ENCODE peak calls at places on chromosomes 13 and 19, in eight cellular contexts. B is fibroblast of the aortic adventitia; C is CD8-positive, alpha-beta T cell; V is aorta; Z is RWPE2; R is AG09309; M is transverse colon; I is kidney epithelial cell. J is an unnamed sample.

GRCh38 chr13:40013554-40013953 is 358.1 kb downstream of the COG6 start:
- DNase-seq in B (no peak), C (no peak), V (no peak), Z (no peak), R (no peak), M (no peak), I (no peak), J (no peak)

GRCh38 chr19:48182434-48182833 is 12.0 kb downstream of the ZSWIM9 start:
- DNase-seq in B (no peak), C (no peak), V (no peak), Z (no peak), R (no peak), M (no peak), I (no peak), J (no peak)

GRCh38 chr13:110456550-110456949 is 105.0 kb downstream of the RAB20 start:
- DNase-seq in B (no peak), C (no peak), V (no peak), Z (no peak), R (no peak), M (no peak), I (no peak), J (no peak)

GRCh38 chr13:100382787-100383186 is 205.8 kb downstream of the GGACT start:
- DNase-seq in B (peak), C (no peak), V (no peak), Z (no peak), R (no peak), M (no peak), I (no peak), J (no peak)

GRCh38 chr19:41595890-41596280 is 19.9 kb downstream of the CEACAM21 start:
- DNase-seq in B (no peak), C (no peak), V (no peak), Z (no peak), R (no peak), M (no peak), I (no peak), J (no peak)

GRCh38 chr19:932647-933552 is 7.1 kb downstream of the ARID3A start:
- DNase-seq in B (peak), C (peak), V (peak), Z (peak), R (peak), M (peak), I (no peak), J (peak)

GRCh38 chr13:41452462-41452861 is 4.9 kb upstream of the RGCC start:
- DNase-seq in B (no peak), C (no peak), V (no peak), Z (no peak), R (no peak), M (no peak), I (no peak), J (no peak)

GRCh38 chr19:50516859-50517703 is 3.4 kb upstream of the ASPDH start:
- DNase-seq in B (no peak), C (no peak), V (no peak), Z (no peak), R (no peak), M (no peak), I (no peak), J (no peak)

GRCh38 chr13:113860051-113860471 is 3.8 kb downstream of the GAS6 start:
- DNase-seq in B (no peak), C (no peak), V (no peak), Z (no peak), R (no peak), M (peak), I (no peak), J (no peak)

GRCh38 chr13:33610471-33611015 is 207.4 kb upstream of the RFC3 start:
- DNase-seq in B (peak), C (peak), V (peak), Z (no peak), R (no peak), M (peak), I (no peak), J (peak)

GRCh38 chr13:28375250-28375930 is 119.5 kb downstream of the FLT1 start:
- DNase-seq in B (no peak), C (no peak), V (no peak), Z (no peak), R (no peak), M (no peak), I (no peak), J (no peak)

GRCh38 chr13:95559100-95559499 is 6.6 kb downstream of the CLDN10 start:
- DNase-seq in B (no peak), C (no peak), V (no peak), Z (no peak), R (no peak), M (no peak), I (no peak), J (no peak)

GRCh38 chr13:40749327-40749726 is 21.7 kb downstream of the MRPS31 start:
- DNase-seq in B (peak), C (no peak), V (no peak), Z (no peak), R (no peak), M (no peak), I (no peak), J (no peak)

GRCh38 chr13:47000166-47000565 is 103.3 kb upstream of the HTR2A start:
- DNase-seq in B (no peak), C (no peak), V (no peak), Z (no peak), R (no peak), M (no peak), I (no peak), J (no peak)

GRCh38 chr19:8255426-8256125 is 46.4 kb downstream of the CERS4 start:
- DNase-seq in B (no peak), C (no peak), V (no peak), Z (no peak), R (no peak), M (no peak), I (no peak), J (no peak)

GRCh38 chr13:74080762-74081161 is 53.4 kb downstream of the KLF12 start:
- DNase-seq in B (no peak), C (no peak), V (no peak), Z (no peak), R (no peak), M (no peak), I (no peak), J (no peak)

GRCh38 chr19:35856546-35857149 is at the start of gene KIRREL2:
- DNase-seq in B (no peak), C (no peak), V (no peak), Z (no peak), R (no peak), M (no peak), I (no peak), J (no peak)

GRCh38 chr13:39976481-39976880 is 321.0 kb downstream of the COG6 start:
- DNase-seq in B (no peak), C (no peak), V (no peak), Z (no peak), R (no peak), M (no peak), I (no peak), J (no peak)

GRCh38 chr13:49214917-49215376 is 5.2 kb upstream of the MLNR start:
- DNase-seq in B (no peak), C (peak), V (peak), Z (no peak), R (no peak), M (peak), I (peak), J (no peak)

GRCh38 chr19:30374791-30375650 is 2.8 kb downstream of the ZNF536 start:
- DNase-seq in B (no peak), C (no peak), V (no peak), Z (no peak), R (no peak), M (no peak), I (no peak), J (no peak)

GRCh38 chr13:114078501-114079451 is 53.6 kb downstream of the RASA3 start:
- DNase-seq in B (peak), C (peak), V (peak), Z (peak), R (no peak), M (peak), I (no peak), J (no peak)

GRCh38 chr13:56752630-56753029 is 388.1 kb upstream of the PRR20A start:
- DNase-seq in B (no peak), C (no peak), V (no peak), Z (no peak), R (no peak), M (no peak), I (no peak), J (no peak)

GRCh38 chr19:8334458-8335342 is 8.4 kb downstream of the KANK3 start:
- DNase-seq in B (peak), C (no peak), V (peak), Z (no peak), R (no peak), M (peak), I (no peak), J (peak)

GRCh38 chr19:37979547-37980082 is 72.6 kb downstream of the SIPA1L3 start:
- DNase-seq in B (no peak), C (no peak), V (no peak), Z (peak), R (no peak), M (peak), I (no peak), J (no peak)

GRCh38 chr19:47479701-47480503 is 4.1 kb downstream of the KPTN start:
- DNase-seq in B (no peak), C (no peak), V (no peak), Z (no peak), R (no peak), M (no peak), I (no peak), J (no peak)

GRCh38 chr19:33410915-33411401 is 37.4 kb downstream of the CEBPG start:
- DNase-seq in B (no peak), C (no peak), V (no peak), Z (no peak), R (no peak), M (no peak), I (no peak), J (no peak)

GRCh38 chr13:80477641-80478443 is 136.9 kb upstream of the SPRY2 start:
- DNase-seq in B (no peak), C (no peak), V (no peak), Z (no peak), R (no peak), M (no peak), I (no peak), J (no peak)

DNA sequence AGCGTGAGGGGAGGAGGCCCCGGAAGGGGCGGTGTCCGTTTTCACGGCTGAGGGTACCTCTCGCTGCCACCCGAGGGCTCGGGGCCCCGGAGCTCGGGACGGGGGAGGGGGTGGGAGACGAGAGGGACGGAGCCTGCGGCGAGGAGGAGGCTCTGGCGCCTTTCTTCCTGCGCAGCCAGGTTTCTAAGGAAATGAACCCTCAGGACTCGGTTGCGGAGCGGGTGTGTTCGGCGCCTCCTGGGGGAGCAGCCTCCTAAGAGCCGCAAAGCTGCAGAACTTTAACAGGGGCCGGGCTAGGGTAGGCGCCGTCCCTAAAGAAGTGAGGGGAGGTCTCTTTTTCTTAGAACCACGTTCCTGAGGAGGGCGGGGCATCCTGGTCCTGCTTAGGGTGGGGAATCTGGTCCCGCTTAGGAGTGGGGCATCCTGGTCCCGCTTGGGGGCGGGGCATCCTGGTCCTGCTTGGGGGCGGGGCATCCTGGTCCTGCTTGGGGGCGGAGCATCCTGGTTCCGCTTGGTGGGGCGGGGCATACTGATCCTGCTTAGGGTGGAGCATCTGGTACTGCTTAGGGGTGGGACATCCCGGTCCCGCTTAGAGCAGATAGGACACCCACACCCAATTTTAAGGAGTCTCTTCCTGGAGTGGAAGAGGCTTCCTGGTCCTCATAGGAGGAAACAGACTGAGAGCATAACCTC is 6.2 kb downstream of the SYT5 start:
- DNase-seq in B (peak), C (no peak), V (peak), Z (peak), R (peak), M (peak), I (no peak), J (peak)
- H3K4me3 ChIP-seq in B (peak), C (peak), V (no peak), Z (peak), R (peak), M (no peak), I (peak), J (peak)

GRCh38 chr19:15328312-15328711 is 4.0 kb downstream of the BRD4 start:
- DNase-seq in B (no peak), C (no peak), V (no peak), Z (no peak), R (no peak), M (no peak), I (no peak), J (no peak)
- H3K4me3 ChIP-seq in B (no peak), C (no peak), V (no peak), Z (no peak), R (no peak), M (no peak), I (no peak), J (no peak)

DNA sequence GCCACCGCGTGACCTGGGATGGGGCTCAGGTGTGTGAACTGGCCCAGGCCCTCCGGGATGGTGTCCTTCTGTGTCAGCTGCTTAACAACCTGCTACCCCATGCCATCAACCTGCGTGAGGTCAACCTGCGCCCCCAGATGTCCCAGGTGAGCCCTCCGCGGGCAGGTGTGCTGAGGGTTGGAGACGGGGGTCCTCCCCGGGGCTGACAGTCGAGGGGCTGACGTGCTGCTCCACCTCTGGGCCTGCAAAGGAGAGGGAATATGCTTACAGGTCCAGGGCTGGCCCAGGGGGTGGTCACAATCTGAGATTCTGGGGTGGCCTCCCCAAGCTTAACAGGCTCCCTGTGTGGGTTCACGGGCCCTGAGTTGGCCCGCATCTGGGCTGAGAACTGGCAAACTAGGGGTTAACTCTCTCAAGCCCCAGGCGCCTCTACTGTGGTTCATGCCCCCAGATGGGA is 386 bp downstream of the VAV1 start:
- DNase-seq in B (no peak), C (no peak), V (no peak), Z (no peak), R (no peak), M (no peak), I (no peak), J (no peak)
- H3K4me3 ChIP-seq in B (no peak), C (peak), V (no peak), Z (no peak), R (no peak), M (peak), I (no peak), J (peak)

GRCh38 chr19:7098096-7098495 is 28.6 kb downstream of the ZNF557 start:
- DNase-seq in B (no peak), C (no peak), V (no peak), Z (no peak), R (no peak), M (no peak), I (no peak), J (no peak)
- H3K4me3 ChIP-seq in B (peak), C (no peak), V (no peak), Z (peak), R (no peak), M (no peak), I (no peak), J (no peak)

GRCh38 chr19:28327905-28328304 is 885.0 kb downstream of the UQCRFS1 start:
- DNase-seq in B (no peak), C (no peak), V (no peak), Z (no peak), R (no peak), M (no peak), I (no peak), J (no peak)

GRCh38 chr19:28332351-28332750 is 880.6 kb downstream of the UQCRFS1 start:
- DNase-seq in B (no peak), C (no peak), V (no peak), Z (no peak), R (no peak), M (no peak), I (peak), J (no peak)

GRCh38 chr19:28330831-28331230 is 882.1 kb downstream of the UQCRFS1 start:
- DNase-seq in B (peak), C (no peak), V (no peak), Z (no peak), R (no peak), M (no peak), I (no peak), J (no peak)

GRCh38 chr19:28331596-28331995 is 881.4 kb downstream of the UQCRFS1 start:
- DNase-seq in B (no peak), C (no peak), V (no peak), Z (no peak), R (no peak), M (no peak), I (no peak), J (no peak)

DNA sequence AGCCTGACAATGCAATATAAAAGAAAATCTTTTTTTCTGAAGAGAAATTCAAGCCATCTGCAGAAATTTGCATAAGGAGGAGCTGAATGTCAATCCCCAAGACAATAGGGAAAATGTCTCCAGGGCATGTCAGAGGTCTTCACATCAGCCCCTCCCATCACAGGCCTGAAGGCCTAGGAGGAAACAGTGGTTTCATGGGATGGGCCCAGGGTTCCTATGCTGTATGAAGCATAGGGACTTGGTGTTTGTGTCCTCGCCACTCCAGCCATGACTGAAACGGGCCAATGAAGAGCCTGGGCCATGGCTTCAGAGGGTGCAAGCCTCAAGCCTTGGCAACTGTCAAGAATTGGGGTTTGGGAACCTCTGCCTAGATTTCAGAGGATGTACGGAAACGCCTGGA is 883.5 kb downstream of the UQCRFS1 start:
- DNase-seq in B (no peak), C (no peak), V (no peak), Z (no peak), R (no peak), M (no peak), I (no peak), J (no peak)
- H3K4me3 ChIP-seq in B (no peak), C (no peak), V (no peak), Z (no peak), R (no peak), M (no peak), I (no peak), J (no peak)

GRCh38 chr19:45616709-45617027 is 14.7 kb upstream of the GPR4 start:
- DNase-seq in B (no peak), C (no peak), V (no peak), Z (no peak), R (no peak), M (no peak), I (no peak), J (no peak)

GRCh38 chr19:45608948-45609347 is 6.9 kb upstream of the GPR4 start:
- DNase-seq in B (no peak), C (no peak), V (no peak), Z (no peak), R (no peak), M (no peak), I (no peak), J (no peak)

GRCh38 chr19:45615795-45616708 is 14.0 kb upstream of the GPR4 start:
- DNase-seq in B (peak), C (peak), V (peak), Z (peak), R (no peak), M (peak), I (peak), J (peak)

GRCh38 chr19:45613926-45614725 is 12.1 kb upstream of the GPR4 start:
- DNase-seq in B (peak), C (no peak), V (no peak), Z (peak), R (peak), M (peak), I (peak), J (no peak)
- H3K4me3 ChIP-seq in B (no peak), C (no peak), V (no peak), Z (no peak), R (no peak), M (no peak), I (no peak), J (no peak)

GRCh38 chr19:4197228-4197624 is 14.7 kb downstream of the ANKRD24 start:
- DNase-seq in B (no peak), C (no peak), V (no peak), Z (no peak), R (no peak), M (no peak), I (no peak), J (no peak)

GRCh38 chr19:4196587-4197148 is 14.2 kb downstream of the ANKRD24 start:
- DNase-seq in B (no peak), C (no peak), V (no peak), Z (no peak), R (no peak), M (no peak), I (no peak), J (no peak)

GRCh38 chr19:4196009-4196408 is 13.5 kb downstream of the ANKRD24 start:
- DNase-seq in B (no peak), C (no peak), V (no peak), Z (no peak), R (no peak), M (no peak), I (no peak), J (no peak)

GRCh38 chr19:4198467-4199126 is 16.1 kb downstream of the ANKRD24 start:
- DNase-seq in B (no peak), C (no peak), V (no peak), Z (no peak), R (no peak), M (no peak), I (no peak), J (no peak)

DNA sequence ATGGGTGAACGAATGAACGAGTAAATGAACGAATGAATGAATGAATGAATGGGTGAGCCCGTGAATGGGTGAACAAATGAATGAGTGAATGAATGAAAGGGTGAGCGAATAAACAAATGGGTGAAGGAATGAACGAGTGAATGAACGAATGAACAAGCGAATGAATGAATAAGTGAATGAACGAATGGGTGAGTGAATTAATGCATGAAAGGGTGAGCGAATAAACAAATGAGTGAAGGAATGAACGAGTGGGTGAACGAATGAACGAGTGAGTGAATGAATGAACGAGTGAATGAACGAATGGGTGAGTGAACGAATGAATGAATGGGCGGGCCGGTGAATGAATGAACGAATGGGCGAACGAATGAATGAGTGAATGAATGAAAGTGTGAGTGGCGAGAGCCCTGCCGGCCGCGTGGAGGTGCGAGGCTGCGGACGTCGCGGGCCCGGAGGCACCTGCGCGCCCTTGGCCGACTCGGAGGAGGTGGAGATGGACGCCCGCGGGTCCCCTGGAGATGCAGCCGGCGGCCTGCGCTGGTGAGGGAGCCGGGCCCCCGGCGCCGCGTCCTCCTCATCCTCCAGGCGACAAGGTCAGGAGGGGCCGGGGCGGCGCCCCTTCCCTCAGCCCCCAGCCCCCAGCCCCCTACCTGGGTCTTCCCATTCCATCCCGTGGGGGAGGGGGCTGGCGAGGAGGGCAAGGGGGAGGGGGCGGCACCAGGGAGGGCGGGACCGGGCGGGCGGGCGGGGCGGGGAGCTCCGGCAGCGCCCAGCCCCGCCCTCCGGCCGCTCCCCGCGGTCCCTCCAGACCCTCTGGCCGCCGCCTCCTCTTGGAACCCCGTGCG is 15.4 kb downstream of the ANKRD24 start:
- DNase-seq in B (no peak), C (no peak), V (no peak), Z (no peak), R (no peak), M (no peak), I (no peak), J (no peak)
- H3K4me3 ChIP-seq in B (no peak), C (no peak), V (no peak), Z (no peak), R (no peak), M (no peak), I (no peak), J (no peak)